ENCODE peak calls at places on chromosomes 4 and X, in six cellular contexts. Q, P, K, L, Y and E are unnamed samples.
A peak's percentile ranks its signal among the peaks of the same experiment; 100 is the strongest.

GRCh38 chr4:6568689-6569332 is 6.2 kb upstream of the MAN2B2 start:
- DNase-seq in Q (no peak), P (no peak), K (no peak), L (no peak), Y (no peak), E (no peak)

GRCh38 chrX:121407627-121408026 is 360.2 kb downstream of the GLUD2 start:
- DNase-seq in Q (no peak), P (no peak), K (no peak), L (no peak), Y (no peak), E (no peak)

GRCh38 chr4:47050986-47051725 is 19.8 kb downstream of the GABRB1 start:
- DNase-seq in Q (no peak), P (no peak), K (no peak), L (no peak), Y (no peak), E (no peak)

GRCh38 chr4:123783091-123783765 is 386.6 kb downstream of the SPRY1 start:
- DNase-seq in Q (no peak), P (peak; percentile 23), K (no peak), L (peak; percentile 23), Y (no peak), E (no peak)

GRCh38 chr4:83108101-83108861 is 6.2 kb downstream of the PLAC8 start:
- DNase-seq in Q (no peak), P (no peak), K (no peak), L (no peak), Y (no peak), E (no peak)

GRCh38 chr4:83356899-83357661 is 22.4 kb upstream of the HPSE start:
- DNase-seq in Q (no peak), P (no peak), K (no peak), L (no peak), Y (no peak), E (no peak)

GRCh38 chr4:52611030-52611555 is 48.0 kb downstream of the USP46 start:
- DNase-seq in Q (no peak), P (no peak), K (no peak), L (no peak), Y (no peak), E (no peak)

GRCh38 chr4:8534129-8534528 is 46.1 kb upstream of the GPR78 start:
- DNase-seq in Q (no peak), P (no peak), K (no peak), L (no peak), Y (no peak), E (no peak)

GRCh38 chr4:20074450-20074849 is 177.3 kb upstream of the SLIT2 start:
- DNase-seq in Q (no peak), P (no peak), K (no peak), L (no peak), Y (no peak), E (no peak)

GRCh38 chr4:139454111-139454600 is at the start of gene RAB33B:
- DNase-seq in Q (no peak), P (no peak), K (no peak), L (no peak), Y (peak; percentile 92), E (no peak)

GRCh38 chrX:154083134-154083517 is 14.4 kb downstream of the MECP2 start:
- DNase-seq in Q (peak; percentile 30), P (no peak), K (no peak), L (no peak), Y (no peak), E (no peak)

GRCh38 chr4:73917081-73917501 is 47.9 kb downstream of the CXCL1 start:
- DNase-seq in Q (no peak), P (no peak), K (no peak), L (no peak), Y (no peak), E (no peak)